ENCODE peak calls at places on chromosome 12, in four cellular contexts. N is OCI-LY7, O is thyroid gland, H is left lung. P is an unnamed sample.

GRCh38 chr12:102876883-102877282 is 40.2 kb downstream of the PAH start:
- DNase-seq in N (no peak), O (no peak), H (no peak), P (no peak)

GRCh38 chr12:5576011-5576410 is 144.1 kb downstream of the NTF3 start:
- DNase-seq in N (no peak), O (no peak), H (no peak), P (no peak)

GRCh38 chr12:62484234-62484633 is 17.6 kb downstream of the MON2 start:
- DNase-seq in N (no peak), O (no peak), H (no peak), P (no peak)

GRCh38 chr12:6363330-6364036 is 11.9 kb downstream of the SCNN1A start:
- DNase-seq in N (peak), O (peak), H (peak), P (peak)

GRCh38 chr12:2834581-2835491 is at the start of gene NRIP2:
- DNase-seq in N (no peak), O (peak), H (no peak), P (peak)

GRCh38 chr12:91185437-91185836 is 2.8 kb upstream of the DCN start:
- DNase-seq in N (no peak), O (no peak), H (no peak), P (no peak)

GRCh38 chr12:132238487-132239248 is 90.7 kb downstream of the GALNT9 start:
- DNase-seq in N (no peak), O (no peak), H (no peak), P (no peak)

GRCh38 chr12:63496654-63497053 is 171.6 kb downstream of the DPY19L2 start:
- DNase-seq in N (no peak), O (no peak), H (no peak), P (no peak)

DNA sequence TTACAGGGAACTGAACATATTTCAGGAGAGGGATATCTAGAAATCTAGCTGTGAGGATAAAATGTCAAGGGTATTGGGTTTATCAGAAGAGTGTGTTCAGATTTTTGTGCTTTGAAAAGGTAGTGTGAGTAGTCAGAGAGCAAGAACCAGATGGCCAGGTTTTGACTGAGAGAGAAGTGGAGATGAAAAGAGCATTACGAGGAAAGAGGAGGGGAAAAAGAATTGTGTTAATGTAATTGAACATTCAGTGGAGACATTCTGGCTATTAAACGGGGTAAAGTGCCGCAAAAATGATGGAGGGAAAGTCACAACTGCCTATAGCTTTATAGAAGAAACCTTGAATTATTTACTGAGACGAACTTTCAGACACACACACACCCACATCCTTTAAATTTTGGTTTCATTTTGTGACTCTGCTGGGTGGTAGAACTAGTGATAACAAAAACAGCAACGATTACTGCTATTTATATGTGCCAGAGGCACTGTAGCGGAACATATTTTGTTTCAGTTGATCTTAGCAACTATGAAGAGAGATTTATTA is 213.6 kb downstream of the ERC1 start:
- DNase-seq in N (peak), O (no peak), H (no peak), P (no peak)
- H3K4me3 ChIP-seq in N (peak), O (no peak), H (peak), P (peak)

GRCh38 chr12:109167781-109168180 is 51.4 kb downstream of the ACACB start:
- DNase-seq in N (no peak), O (no peak), H (no peak), P (no peak)
- H3K27ac ChIP-seq in N (no peak), O (no peak), H (no peak), P (peak)

DNA sequence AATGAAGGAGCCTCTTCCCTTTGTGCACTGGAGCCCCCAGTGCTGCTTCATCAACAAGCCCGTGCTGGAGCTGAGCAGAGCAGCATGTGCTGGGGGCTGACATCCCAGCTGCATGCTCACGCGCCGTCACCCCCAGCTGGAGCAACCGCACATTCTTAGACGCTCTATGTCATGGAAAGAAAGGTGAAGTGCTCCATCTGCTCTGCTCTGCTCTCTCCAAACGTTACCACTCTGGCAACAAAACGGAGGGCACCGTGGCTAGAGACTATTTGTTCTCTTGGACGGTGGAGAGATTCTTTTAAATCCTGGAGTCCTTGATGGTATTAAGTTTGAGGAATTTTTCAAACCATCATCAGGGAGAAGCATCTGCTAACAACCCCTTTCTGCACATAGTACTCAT is 208.4 kb downstream of the C12orf75 start:
- DNase-seq in N (no peak), O (no peak), H (no peak), P (no peak)
- H3K4me3 ChIP-seq in N (no peak), O (no peak), H (no peak), P (no peak)

GRCh38 chr12:105455250-105455649 is 124.8 kb downstream of the C12orf75 start:
- DNase-seq in N (no peak), O (no peak), H (no peak), P (no peak)
- H3K27ac ChIP-seq in N (no peak), O (no peak), H (no peak), P (no peak)

DNA sequence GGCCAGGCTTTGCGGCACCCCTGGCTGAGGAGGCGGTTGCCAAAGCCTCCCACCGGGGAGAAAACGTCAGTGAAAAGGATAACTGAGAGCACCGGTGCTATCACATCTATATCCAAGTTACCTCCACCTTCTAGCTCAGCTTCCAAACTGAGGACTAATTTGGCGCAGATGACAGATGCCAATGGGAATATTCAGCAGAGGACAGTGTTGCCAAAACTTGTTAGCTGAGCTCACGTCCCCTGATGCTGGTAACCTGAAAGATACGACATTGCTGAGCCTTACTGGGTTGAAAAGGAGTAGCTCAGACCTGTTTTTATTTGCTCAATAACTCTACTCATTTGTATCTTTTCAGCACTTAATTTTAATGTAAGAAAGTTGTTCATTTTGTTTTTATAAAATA is 9.9 kb downstream of the DYRK2 start:
- DNase-seq in N (no peak), O (no peak), H (no peak), P (no peak)
- H3K4me3 ChIP-seq in N (no peak), O (no peak), H (no peak), P (no peak)

GRCh38 chr12:76586764-76587395 is 27.3 kb upstream of the OSBPL8 start:
- DNase-seq in N (peak), O (peak), H (no peak), P (no peak)

GRCh38 chr12:76587428-76588178 is 28.0 kb upstream of the OSBPL8 start:
- DNase-seq in N (no peak), O (no peak), H (no peak), P (no peak)

GRCh38 chr12:76588881-76589565 is 29.5 kb upstream of the OSBPL8 start:
- DNase-seq in N (no peak), O (no peak), H (no peak), P (no peak)

DNA sequence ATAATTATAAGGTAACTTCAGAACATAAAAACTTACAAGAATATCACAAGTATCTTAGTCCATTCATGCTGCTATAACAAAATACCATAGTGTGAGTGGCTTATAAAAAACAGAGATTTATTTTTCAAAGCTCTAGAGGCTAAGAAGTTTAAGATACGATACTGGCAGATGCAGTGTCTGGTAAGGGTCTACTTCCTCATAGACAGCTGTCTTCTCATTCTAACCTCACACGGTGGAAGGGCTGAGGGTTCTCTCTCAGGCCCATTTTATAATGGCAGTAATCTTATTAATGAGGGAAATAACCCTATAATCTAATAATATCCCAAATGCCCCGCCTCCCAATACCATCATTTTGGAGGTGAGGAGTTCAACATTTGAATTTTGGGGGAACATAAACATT is 23.7 kb upstream of the OSBPL8 start:
- DNase-seq in N (peak), O (no peak), H (no peak), P (no peak)
- H3K27ac ChIP-seq in N (no peak), O (no peak), H (no peak), P (no peak)